ENCODE peak calls at places on chromosomes 1 and 21, in four cellular contexts. V is M059J; C is stimulated activated CD4-positive, alpha-beta T cell treated with anti-CD3 and anti-CD28 coated beads, Interleukin-4, amount 100 ng/mL, for 48 hours; O is lower lobe of right lung. W is an unnamed sample.

GRCh38 chr21:15616864-15617574 is 112.8 kb upstream of the USP25 start:
- DNase-seq in V (no peak), C (no peak), O (no peak), W (no peak)

GRCh38 chr1:116733466-116734108 is 20.6 kb upstream of the CD2 start:
- DNase-seq in V (no peak), C (no peak), O (no peak), W (no peak)

GRCh38 chr1:36874271-36875017 is 159.9 kb downstream of the GRIK3 start:
- DNase-seq in V (no peak), C (no peak), O (no peak), W (no peak)

GRCh38 chr1:209390764-209391163 is 192.8 kb upstream of the CAMK1G start:
- DNase-seq in V (no peak), C (no peak), O (no peak), W (no peak)

GRCh38 chr21:29376556-29376955 is 77.8 kb downstream of the BACH1 start:
- DNase-seq in V (peak), C (peak), O (peak), W (no peak)

GRCh38 chr1:166383137-166383536 is 216.3 kb upstream of the FAM78B start:
- DNase-seq in V (no peak), C (no peak), O (no peak), W (no peak)

GRCh38 chr1:73674945-73675561 is 522.9 kb downstream of the LRRIQ3 start:
- DNase-seq in V (no peak), C (no peak), O (no peak), W (no peak)

GRCh38 chr1:61301824-61302652 is 219.7 kb downstream of the NFIA start:
- DNase-seq in V (peak), C (no peak), O (no peak), W (no peak)

GRCh38 chr1:90836345-90836679 is 119.2 kb upstream of the BARHL2 start:
- DNase-seq in V (no peak), C (no peak), O (no peak), W (no peak)

GRCh38 chr1:177964336-177964735 is 5.5 kb downstream of the SEC16B start:
- DNase-seq in V (no peak), C (no peak), O (no peak), W (no peak)

GRCh38 chr1:42957229-42957879 is 1.3 kb downstream of the SLC2A1 start:
- DNase-seq in V (no peak), C (no peak), O (no peak), W (no peak)

GRCh38 chr1:206695751-206696150 is 11.0 kb downstream of the MAPKAPK2 start:
- DNase-seq in V (no peak), C (no peak), O (no peak), W (no peak)

GRCh38 chr1:62110198-62110817 is 84.3 kb upstream of the L1TD1 start:
- DNase-seq in V (no peak), C (no peak), O (no peak), W (no peak)

GRCh38 chr1:62389531-62389930 is 47.3 kb upstream of the USP1 start:
- DNase-seq in V (peak), C (no peak), O (no peak), W (no peak)

GRCh38 chr1:47676311-47677054 is 238.6 kb downstream of the FOXD2 start:
- DNase-seq in V (no peak), C (no peak), O (no peak), W (no peak)

GRCh38 chr1:53047737-53048344 is 14.2 kb upstream of the PODN start:
- DNase-seq in V (peak), C (no peak), O (no peak), W (no peak)

GRCh38 chr1:156246762-156247459 is 945 bp downstream of the PAQR6 start:
- DNase-seq in V (no peak), C (no peak), O (no peak), W (no peak)

W was measured in anterior cingulate cortex.